ENCODE peak calls at places on chromosomes 13 and 19, in six cellular contexts. S, B, A, Q, I and V are unnamed samples.

GRCh38 chr19:57708641-57709354 is at the start of gene ZNF154:
- DNase-seq in A (peak; percentile 62), B (peak; percentile 51), S (peak; percentile 80), I (peak; percentile 93), Q (peak; percentile 79), V (peak; percentile 69)

GRCh38 chr13:113654175-113654560 is 3.8 kb downstream of the ATP4B start:
- DNase-seq in A (no peak), B (no peak), Q (no peak), S (no peak), I (no peak), V (no peak)

GRCh38 chr19:3725640-3726310 is 17.6 kb downstream of the TJP3 start:
- DNase-seq in I (peak; percentile 90), Q (peak; percentile 12), B (no peak), A (no peak), S (no peak), V (no peak)

GRCh38 chr19:4908311-4908710 is 990 bp upstream of the UHRF1 start:
- DNase-seq in S (no peak), I (peak; percentile 64), Q (no peak), A (no peak), B (no peak), V (no peak)

GRCh38 chr13:50386527-50387123 is 371.4 kb downstream of the KCNRG start:
- DNase-seq in S (peak; percentile 40), B (no peak), A (no peak), I (no peak), Q (peak; percentile 68), V (peak; percentile 84)

GRCh38 chr13:110233181-110233641 is 73.7 kb downstream of the COL4A1 start:
- DNase-seq in B (peak; percentile 33), A (no peak), I (no peak), Q (peak; percentile 65), S (peak; percentile 87), V (peak; percentile 72)

GRCh38 chr13:72025836-72026235 is 158.8 kb upstream of the DACH1 start:
- DNase-seq in B (peak; percentile 11), I (no peak), S (no peak), A (no peak), Q (peak; percentile 64), V (no peak)

GRCh38 chr19:41479757-41480191 is 36.8 kb downstream of the ERICH4 start:
- DNase-seq in A (no peak), Q (no peak), B (no peak), I (no peak), S (no peak), V (no peak)

GRCh38 chr13:109919715-109920375 is 133.5 kb upstream of the IRS2 start:
- DNase-seq in Q (peak; percentile 59), A (no peak), B (no peak), S (peak; percentile 37), I (no peak), V (peak; percentile 7)

GRCh38 chr13:80022146-80022545 is 318.8 kb downstream of the SPRY2 start:
- DNase-seq in I (no peak), B (no peak), S (peak; percentile 21), Q (no peak), A (no peak), V (no peak)
- H3K4me3 ChIP-seq in I (no peak overlapping the region), B (no peak overlapping the region), S (no peak overlapping the region), Q (no peak overlapping the region), A (no peak overlapping the region), V (no peak overlapping the region)

GRCh38 chr19:10339380-10339960 is at the start of gene ICAM3:
- DNase-seq in B (no peak), S (no peak), Q (no peak), A (peak; percentile 54), I (peak; percentile 56), V (no peak)
- H3K4me3 ChIP-seq in B (no peak within 1 kb of the TSS), S (no peak within 1 kb of the TSS), Q (no peak within 1 kb of the TSS), A (peak within 1 kb of the TSS; percentile 82), I (no peak within 1 kb of the TSS), V (no peak within 1 kb of the TSS)

GRCh38 chr19:21587117-21587461 is 81.7 kb downstream of the ZNF429 start:
- DNase-seq in B (no peak), A (no peak), Q (no peak), S (no peak), I (peak; percentile 56), V (no peak)
- H3K4me3 ChIP-seq in B (no peak overlapping the region), A (no peak overlapping the region), Q (no peak overlapping the region), S (no peak overlapping the region), I (peak overlapping the region; percentile 35), V (no peak overlapping the region)

GRCh38 chr19:46350029-46350757 is 3.3 kb downstream of the PPP5C start:
- DNase-seq in A (no peak), S (no peak), B (no peak), Q (no peak), I (no peak), V (no peak)

GRCh38 chr19:46346821-46347571 is at the start of gene PPP5C:
- DNase-seq in S (peak; percentile 80), I (peak; percentile 99), A (peak; percentile 81), B (peak; percentile 70), Q (peak; percentile 97), V (peak; percentile 97)

GRCh38 chr19:46349311-46349993 is 2.6 kb downstream of the PPP5C start:
- DNase-seq in B (no peak), Q (no peak), I (no peak), A (no peak), S (no peak), V (no peak)

GRCh38 chr19:46347572-46347883 is 641 bp downstream of the PPP5C start:
- DNase-seq in S (no peak), I (no peak), Q (no peak), B (no peak), A (no peak), V (no peak)

GRCh38 chr19:46347985-46348384 is 1.1 kb downstream of the PPP5C start:
- DNase-seq in A (no peak), B (no peak), I (no peak), S (no peak), Q (no peak), V (no peak)
- H3K4me3 ChIP-seq in A (peak overlapping the region; percentile 98), B (peak overlapping the region; percentile 85), I (no peak overlapping the region), S (peak overlapping the region; percentile 99), Q (peak overlapping the region; percentile 84), V (peak overlapping the region; percentile 91)

GRCh38 chr13:96091164-96091931 is 1.4 kb downstream of the HS6ST3 start:
- DNase-seq in S (no peak), B (no peak), A (no peak), I (peak; percentile 66), Q (peak; percentile 5), V (no peak)
- H3K4me3 ChIP-seq in S (peak overlapping the region; percentile 20), B (peak overlapping the region; percentile 53), A (no peak overlapping the region), I (peak overlapping the region; percentile 44), Q (peak overlapping the region; percentile 24), V (peak overlapping the region; percentile 33)

GRCh38 chr13:42274386-42275097 is 2.6 kb downstream of the AKAP11 start:
- DNase-seq in I (no peak), A (no peak), S (no peak), Q (no peak), B (no peak), V (no peak)

GRCh38 chr13:42270857-42271215 is 1.1 kb upstream of the AKAP11 start:
- DNase-seq in A (no peak), S (no peak), Q (no peak), B (no peak), I (no peak), V (no peak)

GRCh38 chr13:42271337-42272114 is 426 bp upstream of the AKAP11 start:
- DNase-seq in Q (peak; percentile 98), A (peak; percentile 95), I (peak; percentile 88), S (peak; percentile 98), B (peak; percentile 94), V (peak; percentile 99)

GRCh38 chr13:42272115-42272756 is at the start of gene AKAP11:
- DNase-seq in B (no peak), A (peak; percentile 59), Q (peak; percentile 66), S (peak; percentile 24), I (no peak), V (peak; percentile 67)

GRCh38 chr13:42272776-42273175 is 824 bp downstream of the AKAP11 start:
- DNase-seq in I (no peak), A (peak; percentile 46), Q (no peak), B (no peak), S (no peak), V (peak; percentile 22)
- H3K4me3 ChIP-seq in I (peak overlapping the region; percentile 69), A (peak overlapping the region; percentile 82), Q (peak overlapping the region; percentile 79), B (peak overlapping the region; percentile 74), S (peak overlapping the region; percentile 84), V (peak overlapping the region; percentile 94)

GRCh38 chr19:33799507-33799906 is 2.8 kb downstream of the KCTD15 start:
- DNase-seq in S (no peak), B (no peak), A (no peak), Q (no peak), I (peak; percentile 52), V (no peak)
- H3K4me3 ChIP-seq in S (no peak overlapping the region), B (no peak overlapping the region), A (no peak overlapping the region), Q (no peak overlapping the region), I (no peak overlapping the region), V (no peak overlapping the region)